ENCODE peak calls at places on chromosomes 1 and 21, in nine cellular contexts. One of them, this sample, is unnamed.

GRCh38 chr21:36499578-36500471 is 19.9 kb upstream of the CLDN14 start:
- DNase-seq in T-helper 9 cell: no peak
- DNase-seq in iris pigment epithelial cell: peak
- DNase-seq in CD8-positive, alpha-beta memory T cell: no peak
- DNase-seq in cardiac septum: no peak
- DNase-seq in RPMI7951: peak
- DNase-seq in heart right ventricle: no peak
- DNase-seq in posterior cingulate gyrus: no peak
- DNase-seq in GM12891: no peak
- DNase-seq in this sample: no peak

GRCh38 chr1:74652711-74653131 is 20.9 kb downstream of the ERICH3 start:
- DNase-seq in cardiac septum: no peak
- DNase-seq in heart right ventricle: no peak
- DNase-seq in posterior cingulate gyrus: no peak
- DNase-seq in CD8-positive, alpha-beta memory T cell: no peak
- DNase-seq in GM12891: peak
- DNase-seq in RPMI7951: peak
- DNase-seq in T-helper 9 cell: no peak
- DNase-seq in iris pigment epithelial cell: peak
- DNase-seq in this sample: no peak

GRCh38 chr1:54403808-54404261 is 2.4 kb downstream of the SSBP3 start:
- DNase-seq in cardiac septum: no peak
- DNase-seq in CD8-positive, alpha-beta memory T cell: no peak
- DNase-seq in GM12891: no peak
- DNase-seq in RPMI7951: peak
- DNase-seq in heart right ventricle: no peak
- DNase-seq in T-helper 9 cell: no peak
- DNase-seq in iris pigment epithelial cell: peak
- DNase-seq in posterior cingulate gyrus: no peak
- DNase-seq in this sample: no peak

GRCh38 chr1:236864211-236864610 is 69.1 kb downstream of the MTR start:
- DNase-seq in RPMI7951: no peak
- DNase-seq in T-helper 9 cell: no peak
- DNase-seq in CD8-positive, alpha-beta memory T cell: no peak
- DNase-seq in heart right ventricle: no peak
- DNase-seq in posterior cingulate gyrus: no peak
- DNase-seq in GM12891: no peak
- DNase-seq in cardiac septum: no peak
- DNase-seq in iris pigment epithelial cell: no peak
- DNase-seq in this sample: no peak

GRCh38 chr21:17454315-17455027 is 58.4 kb upstream of the CXADR start:
- DNase-seq in posterior cingulate gyrus: peak
- DNase-seq in iris pigment epithelial cell: peak
- DNase-seq in GM12891: peak
- DNase-seq in cardiac septum: no peak
- DNase-seq in CD8-positive, alpha-beta memory T cell: no peak
- DNase-seq in heart right ventricle: no peak
- DNase-seq in RPMI7951: peak
- DNase-seq in T-helper 9 cell: peak
- DNase-seq in this sample: peak

GRCh38 chr1:62676606-62677356 is 11.4 kb downstream of the DOCK7 start:
- DNase-seq in CD8-positive, alpha-beta memory T cell: no peak
- DNase-seq in heart right ventricle: no peak
- DNase-seq in posterior cingulate gyrus: no peak
- DNase-seq in cardiac septum: no peak
- DNase-seq in GM12891: no peak
- DNase-seq in T-helper 9 cell: no peak
- DNase-seq in RPMI7951: peak
- DNase-seq in iris pigment epithelial cell: no peak
- DNase-seq in this sample: no peak

GRCh38 chr1:9859252-9860014 is 35.7 kb upstream of the CLSTN1 start:
- DNase-seq in posterior cingulate gyrus: no peak
- DNase-seq in T-helper 9 cell: no peak
- DNase-seq in heart right ventricle: no peak
- DNase-seq in CD8-positive, alpha-beta memory T cell: no peak
- DNase-seq in cardiac septum: no peak
- DNase-seq in RPMI7951: no peak
- DNase-seq in iris pigment epithelial cell: no peak
- DNase-seq in GM12891: no peak
- DNase-seq in this sample: no peak

GRCh38 chr1:15559189-15559815 is 25.5 kb downstream of the AGMAT start:
- DNase-seq in posterior cingulate gyrus: no peak
- DNase-seq in GM12891: no peak
- DNase-seq in iris pigment epithelial cell: peak
- DNase-seq in heart right ventricle: no peak
- DNase-seq in CD8-positive, alpha-beta memory T cell: no peak
- DNase-seq in RPMI7951: no peak
- DNase-seq in cardiac septum: no peak
- DNase-seq in T-helper 9 cell: no peak
- DNase-seq in this sample: no peak

GRCh38 chr1:12630946-12631540 is 12.8 kb upstream of the AADACL4 start:
- DNase-seq in cardiac septum: no peak
- DNase-seq in T-helper 9 cell: no peak
- DNase-seq in CD8-positive, alpha-beta memory T cell: no peak
- DNase-seq in posterior cingulate gyrus: no peak
- DNase-seq in heart right ventricle: no peak
- DNase-seq in iris pigment epithelial cell: peak
- DNase-seq in GM12891: no peak
- DNase-seq in RPMI7951: no peak
- DNase-seq in this sample: no peak

GRCh38 chr1:38584408-38585037 is 275.0 kb downstream of the RRAGC start:
- DNase-seq in heart right ventricle: no peak
- DNase-seq in cardiac septum: no peak
- DNase-seq in iris pigment epithelial cell: no peak
- DNase-seq in RPMI7951: no peak
- DNase-seq in GM12891: no peak
- DNase-seq in posterior cingulate gyrus: no peak
- DNase-seq in T-helper 9 cell: no peak
- DNase-seq in CD8-positive, alpha-beta memory T cell: no peak
- DNase-seq in this sample: no peak

GRCh38 chr1:61215676-61216289 is 133.4 kb downstream of the NFIA start:
- DNase-seq in GM12891: no peak
- DNase-seq in T-helper 9 cell: no peak
- DNase-seq in iris pigment epithelial cell: no peak
- DNase-seq in RPMI7951: no peak
- DNase-seq in CD8-positive, alpha-beta memory T cell: no peak
- DNase-seq in posterior cingulate gyrus: no peak
- DNase-seq in cardiac septum: no peak
- DNase-seq in heart right ventricle: no peak
- DNase-seq in this sample: no peak

GRCh38 chr1:1358433-1359201 is at the start of gene MXRA8:
- DNase-seq in iris pigment epithelial cell: peak
- DNase-seq in cardiac septum: no peak
- DNase-seq in CD8-positive, alpha-beta memory T cell: no peak
- DNase-seq in posterior cingulate gyrus: no peak
- DNase-seq in RPMI7951: peak
- DNase-seq in heart right ventricle: peak
- DNase-seq in GM12891: no peak
- DNase-seq in T-helper 9 cell: no peak
- DNase-seq in this sample: no peak

GRCh38 chr1:217315346-217315745 is 315.5 kb downstream of the GPATCH2 start:
- DNase-seq in heart right ventricle: no peak
- DNase-seq in cardiac septum: no peak
- DNase-seq in GM12891: no peak
- DNase-seq in T-helper 9 cell: no peak
- DNase-seq in RPMI7951: no peak
- DNase-seq in posterior cingulate gyrus: no peak
- DNase-seq in iris pigment epithelial cell: peak
- DNase-seq in CD8-positive, alpha-beta memory T cell: no peak
- DNase-seq in this sample: no peak

GRCh38 chr1:31127266-31127665 is 61.7 kb upstream of the PUM1 start:
- DNase-seq in T-helper 9 cell: no peak
- DNase-seq in RPMI7951: no peak
- DNase-seq in iris pigment epithelial cell: peak
- DNase-seq in CD8-positive, alpha-beta memory T cell: no peak
- DNase-seq in cardiac septum: no peak
- DNase-seq in heart right ventricle: no peak
- DNase-seq in GM12891: no peak
- DNase-seq in posterior cingulate gyrus: no peak
- DNase-seq in this sample: no peak

GRCh38 chr1:79617777-79618176 is 611.2 kb upstream of the ADGRL4 start:
- DNase-seq in heart right ventricle: no peak
- DNase-seq in posterior cingulate gyrus: no peak
- DNase-seq in cardiac septum: no peak
- DNase-seq in CD8-positive, alpha-beta memory T cell: no peak
- DNase-seq in iris pigment epithelial cell: peak
- DNase-seq in GM12891: no peak
- DNase-seq in T-helper 9 cell: no peak
- DNase-seq in RPMI7951: no peak
- DNase-seq in this sample: no peak

GRCh38 chr21:44984792-44985440 is 45.1 kb downstream of the SLX9 start:
- DNase-seq in T-helper 9 cell: no peak
- DNase-seq in iris pigment epithelial cell: no peak
- DNase-seq in CD8-positive, alpha-beta memory T cell: no peak
- DNase-seq in posterior cingulate gyrus: peak
- DNase-seq in heart right ventricle: peak
- DNase-seq in GM12891: no peak
- DNase-seq in cardiac septum: peak
- DNase-seq in RPMI7951: no peak
- DNase-seq in this sample: no peak

GRCh38 chr1:240804475-240804874 is 192.5 kb upstream of the GREM2 start:
- DNase-seq in cardiac septum: no peak
- DNase-seq in CD8-positive, alpha-beta memory T cell: no peak
- DNase-seq in GM12891: no peak
- DNase-seq in heart right ventricle: no peak
- DNase-seq in iris pigment epithelial cell: peak
- DNase-seq in posterior cingulate gyrus: no peak
- DNase-seq in RPMI7951: no peak
- DNase-seq in T-helper 9 cell: no peak
- DNase-seq in this sample: no peak

GRCh38 chr1:32998009-32998555 is 33.5 kb upstream of the RNF19B start:
- DNase-seq in CD8-positive, alpha-beta memory T cell: no peak
- DNase-seq in RPMI7951: no peak
- DNase-seq in cardiac septum: no peak
- DNase-seq in GM12891: no peak
- DNase-seq in T-helper 9 cell: no peak
- DNase-seq in iris pigment epithelial cell: no peak
- DNase-seq in heart right ventricle: no peak
- DNase-seq in posterior cingulate gyrus: no peak
- DNase-seq in this sample: no peak

GRCh38 chr1:203367051-203367450 is 16.1 kb upstream of the FMOD start:
- DNase-seq in iris pigment epithelial cell: no peak
- DNase-seq in RPMI7951: no peak
- DNase-seq in heart right ventricle: no peak
- DNase-seq in T-helper 9 cell: no peak
- DNase-seq in CD8-positive, alpha-beta memory T cell: no peak
- DNase-seq in GM12891: no peak
- DNase-seq in posterior cingulate gyrus: no peak
- DNase-seq in cardiac septum: no peak
- DNase-seq in this sample: peak

GRCh38 chr1:3618904-3619671 is 5.7 kb upstream of the TPRG1L start:
- DNase-seq in heart right ventricle: peak
- DNase-seq in posterior cingulate gyrus: peak
- DNase-seq in GM12891: peak
- DNase-seq in cardiac septum: peak
- DNase-seq in iris pigment epithelial cell: peak
- DNase-seq in CD8-positive, alpha-beta memory T cell: peak
- DNase-seq in T-helper 9 cell: peak
- DNase-seq in RPMI7951: peak
- DNase-seq in this sample: no peak

GRCh38 chr1:8055973-8056372 is 29.9 kb upstream of the ERRFI1 start:
- DNase-seq in heart right ventricle: no peak
- DNase-seq in posterior cingulate gyrus: no peak
- DNase-seq in cardiac septum: no peak
- DNase-seq in iris pigment epithelial cell: peak
- DNase-seq in CD8-positive, alpha-beta memory T cell: no peak
- DNase-seq in RPMI7951: peak
- DNase-seq in GM12891: no peak
- DNase-seq in T-helper 9 cell: no peak
- DNase-seq in this sample: no peak

GRCh38 chr1:94981574-94981973 is 54.7 kb upstream of the CNN3 start:
- DNase-seq in GM12891: no peak
- DNase-seq in iris pigment epithelial cell: no peak
- DNase-seq in posterior cingulate gyrus: no peak
- DNase-seq in heart right ventricle: no peak
- DNase-seq in CD8-positive, alpha-beta memory T cell: no peak
- DNase-seq in cardiac septum: no peak
- DNase-seq in RPMI7951: no peak
- DNase-seq in T-helper 9 cell: no peak
- DNase-seq in this sample: no peak

GRCh38 chr1:32501865-32502264 is 37.0 kb downstream of the ZBTB8B start:
- DNase-seq in RPMI7951: no peak
- DNase-seq in CD8-positive, alpha-beta memory T cell: no peak
- DNase-seq in heart right ventricle: peak
- DNase-seq in iris pigment epithelial cell: no peak
- DNase-seq in posterior cingulate gyrus: no peak
- DNase-seq in T-helper 9 cell: no peak
- DNase-seq in GM12891: no peak
- DNase-seq in cardiac septum: no peak
- DNase-seq in this sample: no peak

GRCh38 chr1:101739826-101740330 is 256.8 kb downstream of the OLFM3 start:
- DNase-seq in T-helper 9 cell: no peak
- DNase-seq in CD8-positive, alpha-beta memory T cell: no peak
- DNase-seq in GM12891: no peak
- DNase-seq in RPMI7951: no peak
- DNase-seq in cardiac septum: no peak
- DNase-seq in posterior cingulate gyrus: no peak
- DNase-seq in heart right ventricle: no peak
- DNase-seq in iris pigment epithelial cell: no peak
- DNase-seq in this sample: no peak

GRCh38 chr1:228154021-228154684 is 4.4 kb downstream of the GJC2 start:
- DNase-seq in GM12891: no peak
- DNase-seq in cardiac septum: no peak
- DNase-seq in iris pigment epithelial cell: no peak
- DNase-seq in posterior cingulate gyrus: no peak
- DNase-seq in T-helper 9 cell: no peak
- DNase-seq in RPMI7951: no peak
- DNase-seq in heart right ventricle: no peak
- DNase-seq in CD8-positive, alpha-beta memory T cell: no peak
- DNase-seq in this sample: no peak

GRCh38 chr1:47682198-47682597 is 244.4 kb downstream of the FOXD2 start:
- DNase-seq in CD8-positive, alpha-beta memory T cell: no peak
- DNase-seq in cardiac septum: no peak
- DNase-seq in GM12891: no peak
- DNase-seq in T-helper 9 cell: no peak
- DNase-seq in heart right ventricle: no peak
- DNase-seq in RPMI7951: no peak
- DNase-seq in iris pigment epithelial cell: no peak
- DNase-seq in posterior cingulate gyrus: no peak
- DNase-seq in this sample: no peak

GRCh38 chr1:186983327-186983726 is 154.6 kb downstream of the PLA2G4A start:
- DNase-seq in heart right ventricle: no peak
- DNase-seq in cardiac septum: no peak
- DNase-seq in iris pigment epithelial cell: peak
- DNase-seq in RPMI7951: no peak
- DNase-seq in GM12891: no peak
- DNase-seq in CD8-positive, alpha-beta memory T cell: no peak
- DNase-seq in posterior cingulate gyrus: no peak
- DNase-seq in T-helper 9 cell: no peak
- DNase-seq in this sample: no peak

GRCh38 chr1:87436534-87436933 is 107.9 kb downstream of the LMO4 start:
- DNase-seq in GM12891: no peak
- DNase-seq in RPMI7951: peak
- DNase-seq in iris pigment epithelial cell: no peak
- DNase-seq in posterior cingulate gyrus: no peak
- DNase-seq in cardiac septum: no peak
- DNase-seq in CD8-positive, alpha-beta memory T cell: no peak
- DNase-seq in T-helper 9 cell: no peak
- DNase-seq in heart right ventricle: peak
- DNase-seq in this sample: no peak

This sample was measured in amygdala.